ENCODE peak calls at places on chromosomes 13 and 19, in five cellular contexts. N is fibroblast of lung, O is immature natural killer cell, X is EL, L is WERI-Rb-1. T is an unnamed sample.

GRCh38 chr19:40933025-40933424 is 51.0 kb upstream of the CYP2A7 start:
- DNase-seq in N (no peak), O (no peak), X (peak; percentile 36), L (peak; percentile 46), T (no peak)

GRCh38 chr13:77448689-77449088 is 86.8 kb upstream of the SCEL start:
- DNase-seq in N (no peak), O (no peak), X (no peak), L (no peak), T (no peak)

GRCh38 chr19:48962029-48962848 is 2.9 kb upstream of the FTL start:
- DNase-seq in N (peak; percentile 42), O (peak; percentile 36), X (peak; percentile 61), L (no peak), T (peak; percentile 66)

GRCh38 chr19:7986321-7987083 is 18.9 kb downstream of the ELAVL1 start:
- DNase-seq in N (peak; percentile 68), O (no peak), X (peak; percentile 77), L (no peak), T (no peak)

GRCh38 chr13:98509271-98510155 is 67.4 kb downstream of the STK24 start:
- DNase-seq in N (peak; percentile 98), O (no peak), X (peak; percentile 92), L (no peak), T (peak; percentile 90)

GRCh38 chr19:35114656-35115537 is 726 bp upstream of the FXYD3 start:
- DNase-seq in N (peak; percentile 48), O (peak; percentile 62), X (peak; percentile 44), L (peak; percentile 89), T (no peak)

GRCh38 chr19:19602136-19602712 is 16.3 kb downstream of the PBX4 start:
- DNase-seq in N (no peak), O (no peak), X (no peak), L (no peak), T (no peak)

GRCh38 chr19:45404557-45405434 is at the start of gene PPP1R13L:
- DNase-seq in N (peak; percentile 53), O (no peak), X (peak; percentile 80), L (peak; percentile 93), T (no peak)

GRCh38 chr19:30879225-30879624 is 470.0 kb downstream of the TSHZ3 start:
- DNase-seq in N (no peak), O (no peak), X (no peak), L (no peak), T (no peak)

GRCh38 chr13:112785419-112785856 is 95.6 kb downstream of the ATP11A start:
- DNase-seq in N (no peak), O (no peak), X (no peak), L (no peak), T (no peak)

GRCh38 chr19:38831142-38831605 is 420 bp downstream of the ECH1 start:
- DNase-seq in N (peak; percentile 94), O (no peak), X (peak; percentile 99), L (peak; percentile 36), T (no peak)

GRCh38 chr13:54949735-54950134 is 1921.1 kb downstream of the OLFM4 start:
- DNase-seq in N (no peak), O (no peak), X (no peak), L (no peak), T (no peak)

GRCh38 chr13:29758591-29759114 is 91.8 kb downstream of the UBL3 start:
- DNase-seq in N (no peak), O (peak; percentile 40), X (peak; percentile 18), L (no peak), T (peak; percentile 96)

GRCh38 chr19:46076951-46077814 is 36.4 kb upstream of the IGFL4 start:
- DNase-seq in N (peak; percentile 79), O (no peak), X (peak; percentile 82), L (peak; percentile 86), T (peak; percentile 41)

GRCh38 chr13:98216135-98216565 is 39.1 kb upstream of the RNF113B start:
- DNase-seq in N (peak; percentile 70), O (no peak), X (peak; percentile 92), L (no peak), T (no peak)

GRCh38 chr13:67752741-67753140 is 522.6 kb upstream of the PCDH9 start:
- DNase-seq in N (no peak), O (no peak), X (no peak), L (no peak), T (no peak)

GRCh38 chr19:23528376-23528775 is 133.1 kb upstream of the ZNF91 start:
- DNase-seq in N (no peak), O (no peak), X (no peak), L (no peak), T (no peak)

GRCh38 chr19:21020298-21021227 is at the start of gene ZNF430:
- DNase-seq in N (peak; percentile 92), O (peak; percentile 95), X (peak; percentile 96), L (peak; percentile 97), T (peak; percentile 80)

GRCh38 chr19:39342647-39343305 is 555 bp downstream of the SAMD4B start:
- DNase-seq in N (no peak), O (no peak), X (peak; percentile 31), L (no peak), T (no peak)

GRCh38 chr13:20405691-20406090 is 120.0 kb downstream of the CRYL1 start:
- DNase-seq in N (no peak), O (no peak), X (no peak), L (no peak), T (no peak)